ENCODE peak calls at places on chromosomes 3 and 15, in five cellular contexts. M, X, Z, S and L are unnamed samples.

GRCh38 chr3:52834871-52835501 is at the start of gene MUSTN1:
- DNase-seq in M (no peak), X (no peak), Z (no peak), S (peak; percentile 19), L (no peak)

GRCh38 chr3:155853214-155854146 is 747 bp downstream of the SLC33A1 start:
- DNase-seq in M (peak; percentile 29), X (peak; percentile 44), Z (peak; percentile 37), S (peak; percentile 60), L (no peak)

GRCh38 chr3:49712166-49712565 is 7.3 kb downstream of the AMIGO3 start:
- DNase-seq in M (no peak), X (no peak), Z (no peak), S (no peak), L (no peak)

GRCh38 chr3:148079370-148079769 is 618.3 kb upstream of the AGTR1 start:
- DNase-seq in M (no peak), X (no peak), Z (no peak), S (peak; percentile 28), L (no peak)

GRCh38 chr15:51093865-51094605 is 671 bp downstream of the TNFAIP8L3 start:
- DNase-seq in M (no peak), X (no peak), Z (no peak), S (peak; percentile 63), L (peak; percentile 82)

GRCh38 chr15:66864871-66865281 is 162.8 kb downstream of the SMAD6 start:
- DNase-seq in M (peak; percentile 19), X (no peak), Z (no peak), S (no peak), L (no peak)

GRCh38 chr3:50652709-50653108 is 22.0 kb upstream of the DOCK3 start:
- DNase-seq in M (peak; percentile 48), X (no peak), Z (peak; percentile 32), S (peak; percentile 77), L (peak; percentile 76)

GRCh38 chr3:135135445-135135844 is 340.4 kb downstream of the EPHB1 start:
- DNase-seq in M (no peak), X (no peak), Z (no peak), S (no peak), L (no peak)

GRCh38 chr3:135516143-135516542 is 449.4 kb upstream of the PPP2R3A start:
- DNase-seq in M (no peak), X (no peak), Z (peak; percentile 8), S (peak; percentile 86), L (peak; percentile 22)

GRCh38 chr15:43873651-43874050 is 46.8 kb downstream of the WDR76 start:
- DNase-seq in M (no peak), X (no peak), Z (no peak), S (peak; percentile 11), L (no peak)

GRCh38 chr3:62024882-62025281 is 348.5 kb downstream of the FEZF2 start:
- DNase-seq in M (no peak), X (no peak), Z (no peak), S (no peak), L (no peak)

GRCh38 chr3:48058089-48058488 is 41.9 kb upstream of the MAP4 start:
- DNase-seq in M (no peak), X (no peak), Z (no peak), S (no peak), L (no peak)

GRCh38 chr3:99857278-99857677 is 39.6 kb downstream of the CMSS1 start:
- DNase-seq in M (no peak), X (no peak), Z (no peak), S (no peak), L (no peak)

GRCh38 chr3:108180214-108180613 is 42.0 kb downstream of the IFT57 start:
- DNase-seq in M (no peak), X (no peak), Z (no peak), S (no peak), L (no peak)

GRCh38 chr3:195757371-195757770 is 36.6 kb downstream of the MUC20 start:
- DNase-seq in M (no peak), X (no peak), Z (no peak), S (no peak), L (peak; percentile 54)

GRCh38 chr15:47415539-47415971 is 301.8 kb upstream of the SEMA6D start:
- DNase-seq in M (no peak), X (no peak), Z (no peak), S (no peak), L (no peak)

GRCh38 chr3:15614958-15615357 is 13.4 kb downstream of the BTD start:
- DNase-seq in M (no peak), X (no peak), Z (no peak), S (no peak), L (no peak)

GRCh38 chr3:126209741-126210140 is 29.4 kb upstream of the ALDH1L1 start:
- DNase-seq in M (no peak), X (no peak), Z (no peak), S (no peak), L (no peak)

GRCh38 chr3:112334709-112335108 is 1.8 kb downstream of the CD200 start:
- DNase-seq in M (no peak), X (no peak), Z (no peak), S (no peak), L (no peak)

GRCh38 chr3:112889357-112889756 is 42.7 kb upstream of the CD200R1L start:
- DNase-seq in M (no peak), X (no peak), Z (no peak), S (no peak), L (no peak)

DNA sequence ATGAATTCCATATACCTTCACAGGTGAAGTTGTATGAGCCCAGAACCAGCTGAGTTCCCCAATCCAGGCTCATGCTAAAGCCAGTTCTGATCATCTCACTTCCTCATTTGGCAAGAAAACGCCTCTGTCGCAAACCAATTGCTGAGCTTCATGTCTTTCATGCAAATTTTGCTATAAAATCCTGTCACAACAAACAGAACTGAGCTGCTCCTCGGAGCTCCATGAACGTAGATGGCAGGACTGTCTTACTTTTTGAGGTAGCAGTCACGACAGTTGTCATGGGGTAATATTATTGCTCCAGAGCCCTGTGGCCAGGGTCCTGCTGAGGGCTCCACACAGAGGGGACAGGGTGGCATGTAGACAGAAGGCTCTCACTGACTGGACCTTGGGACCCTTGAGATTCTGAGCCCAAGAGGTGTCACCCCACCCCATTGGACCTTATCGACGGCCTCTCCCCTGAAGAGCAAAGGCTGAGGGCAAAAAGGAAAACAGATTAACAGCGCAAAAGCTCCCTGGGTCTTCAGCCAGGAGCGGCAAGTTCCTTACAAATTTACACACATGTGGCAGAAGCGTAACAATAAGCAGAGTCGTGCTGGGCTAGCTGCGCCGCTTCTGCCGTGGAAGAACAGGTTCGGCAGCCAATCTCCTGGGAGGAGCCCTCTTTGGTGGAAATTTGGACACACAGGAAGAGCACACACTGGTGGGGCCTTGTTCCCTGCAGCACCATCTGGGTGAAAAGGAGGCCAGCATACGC is 249.2 kb downstream of the OPA1 start:
- DNase-seq in M (peak; percentile 64), X (peak; percentile 41), Z (peak; percentile 42), S (no peak), L (no peak)
- H3K4me3 ChIP-seq in M (no peak overlapping the region), X (no peak overlapping the region), Z (peak overlapping the region; percentile 22), S (no peak overlapping the region), L (no peak overlapping the region)

GRCh38 chr3:137767146-137768020 is 3.3 kb downstream of the SOX14 start:
- DNase-seq in M (no peak), X (no peak), Z (no peak), S (peak; percentile 94), L (peak; percentile 86)
- H3K4me3 ChIP-seq in M (peak overlapping the region; percentile 51), X (no peak overlapping the region), Z (no peak overlapping the region), S (peak overlapping the region; percentile 49), L (peak overlapping the region; percentile 8)

GRCh38 chr15:55234800-55235104 is 38.0 kb upstream of the RSL24D1 start:
- DNase-seq in M (no peak), X (no peak), Z (no peak), S (no peak), L (no peak)
- H3K4me3 ChIP-seq in M (no peak overlapping the region), X (no peak overlapping the region), Z (no peak overlapping the region), S (no peak overlapping the region), L (no peak overlapping the region)

GRCh38 chr3:46277476-46277875 is 35.2 kb downstream of the CCR3 start:
- DNase-seq in M (no peak), X (peak; percentile 39), Z (no peak), S (no peak), L (no peak)
- H3K4me3 ChIP-seq in M (no peak overlapping the region), X (no peak overlapping the region), Z (no peak overlapping the region), S (no peak overlapping the region), L (no peak overlapping the region)

DNA sequence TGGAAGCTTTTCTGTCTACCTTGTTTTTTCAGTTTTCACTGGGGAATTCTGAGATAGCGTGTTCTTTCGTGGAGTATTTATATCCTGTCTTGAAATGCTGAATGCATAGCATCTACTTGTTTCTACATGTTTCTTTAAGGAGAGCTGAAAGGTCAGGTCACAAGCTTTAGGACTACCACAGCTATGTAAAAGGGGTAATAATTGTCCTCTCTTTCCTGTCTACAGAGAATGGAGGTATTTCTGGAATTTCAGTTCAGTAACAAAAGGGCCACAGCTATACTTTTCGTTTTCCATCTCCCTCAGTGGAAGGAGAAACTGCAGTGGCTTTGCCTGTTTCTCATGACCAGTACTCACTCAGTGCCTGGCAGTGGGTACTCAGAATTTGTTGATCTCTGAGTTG is 4.7 kb downstream of the INAFM2 start:
- DNase-seq in M (no peak), X (peak; percentile 36), Z (no peak), S (peak; percentile 35), L (no peak)
- H3K4me3 ChIP-seq in M (no peak overlapping the region), X (peak overlapping the region; percentile 32), Z (no peak overlapping the region), S (peak overlapping the region; percentile 34), L (no peak overlapping the region)

GRCh38 chr15:25848325-25848724 is 14.8 kb downstream of the ATP10A start:
- DNase-seq in M (no peak), X (no peak), Z (no peak), S (no peak), L (no peak)

GRCh38 chr15:25848769-25849430 is 14.2 kb downstream of the ATP10A start:
- DNase-seq in M (no peak), X (no peak), Z (no peak), S (peak; percentile 28), L (peak; percentile 59)

GRCh38 chr15:25850154-25851111 is 12.7 kb downstream of the ATP10A start:
- DNase-seq in M (peak; percentile 52), X (peak; percentile 9), Z (peak; percentile 73), S (peak; percentile 70), L (peak; percentile 90)

GRCh38 chr15:25847066-25847465 is 16.1 kb downstream of the ATP10A start:
- DNase-seq in M (no peak), X (no peak), Z (no peak), S (no peak), L (peak; percentile 34)

GRCh38 chr15:25849431-25849921 is 13.7 kb downstream of the ATP10A start:
- DNase-seq in M (no peak), X (no peak), Z (no peak), S (peak; percentile 28), L (peak; percentile 50)
- H3K4me3 ChIP-seq in M (no peak overlapping the region), X (no peak overlapping the region), Z (no peak overlapping the region), S (no peak overlapping the region), L (no peak overlapping the region)

DNA sequence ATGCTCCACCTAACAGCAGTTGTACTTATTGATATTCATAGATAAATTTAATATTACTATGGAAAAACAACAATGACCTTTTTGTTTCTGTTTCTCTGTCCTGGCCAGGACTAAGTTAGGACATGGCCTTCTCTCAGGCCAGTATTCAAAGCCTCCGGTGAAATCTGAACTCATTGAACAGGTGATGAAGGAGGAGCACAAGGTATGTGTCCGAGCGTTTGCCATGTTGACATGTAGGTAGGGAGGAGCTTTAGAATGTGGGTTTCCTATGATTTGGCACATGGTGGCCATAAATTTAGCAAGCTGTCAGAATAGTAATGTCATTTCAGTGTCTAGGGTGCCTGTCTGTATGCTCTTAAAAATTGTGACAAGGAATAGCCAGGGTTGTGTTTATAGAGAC is 77.7 kb downstream of the USP13 start:
- DNase-seq in M (no peak), X (no peak), Z (no peak), S (no peak), L (no peak)
- H3K4me3 ChIP-seq in M (no peak overlapping the region), X (no peak overlapping the region), Z (no peak overlapping the region), S (no peak overlapping the region), L (no peak overlapping the region)